ENCODE peak calls at places on chromosome 11, in five cellular contexts. R, B, S, Q and O are unnamed samples.

GRCh38 chr11:112734207-112734606 is 227.0 kb upstream of the NCAM1 start:
- DNase-seq in B (no peak), Q (no peak), R (peak; percentile 17), S (peak; percentile 11), O (peak; percentile 2)

GRCh38 chr11:104594228-104594958 is 303.9 kb downstream of the CASP12 start:
- DNase-seq in S (no peak), Q (no peak), R (no peak), B (no peak), O (no peak)

GRCh38 chr11:13335319-13335718 is 57.7 kb downstream of the BMAL1 start:
- DNase-seq in B (no peak), S (peak; percentile 76), Q (peak; percentile 76), R (peak; percentile 69), O (peak; percentile 88)

GRCh38 chr11:45411221-45411946 is 125.2 kb upstream of the SYT13 start:
- DNase-seq in B (no peak), S (peak; percentile 5), Q (no peak), R (no peak), O (peak; percentile 61)

GRCh38 chr11:35232961-35233360 is 94.0 kb downstream of the CD44 start:
- DNase-seq in B (no peak), Q (no peak), S (peak; percentile 74), R (no peak), O (peak; percentile 12)

GRCh38 chr11:79113099-79113498 is 327.7 kb downstream of the TENM4 start:
- DNase-seq in S (peak; percentile 24), Q (no peak), R (no peak), B (no peak), O (no peak)

GRCh38 chr11:12284321-12285050 is 92.9 kb upstream of the PARVA start:
- DNase-seq in B (no peak), R (no peak), Q (peak; percentile 12), S (peak; percentile 73), O (peak; percentile 67)

GRCh38 chr11:77199346-77199745 is 71.3 kb downstream of the MYO7A start:
- DNase-seq in R (no peak), Q (no peak), S (no peak), B (no peak), O (no peak)

GRCh38 chr11:78354741-78355705 is 62.6 kb downstream of the GAB2 start:
- DNase-seq in B (no peak), R (peak; percentile 63), Q (no peak), S (peak; percentile 58), O (peak; percentile 37)

GRCh38 chr11:86162257-86162656 is 82.3 kb upstream of the EED start:
- DNase-seq in B (no peak), Q (no peak), S (peak; percentile 83), R (peak; percentile 67), O (peak; percentile 79)

GRCh38 chr11:21295508-21295907 is 626.1 kb downstream of the NELL1 start:
- DNase-seq in S (no peak), Q (no peak), R (no peak), B (no peak), O (no peak)

GRCh38 chr11:35852056-35852455 is 91.8 kb upstream of the LDLRAD3 start:
- DNase-seq in S (peak; percentile 19), B (no peak), Q (no peak), R (no peak), O (no peak)

GRCh38 chr11:101444851-101445250 is 139.0 kb downstream of the TRPC6 start:
- DNase-seq in S (no peak), R (no peak), B (no peak), Q (no peak), O (no peak)

GRCh38 chr11:13769188-13769587 is 100.7 kb downstream of the FAR1 start:
- DNase-seq in R (no peak), B (no peak), S (no peak), Q (no peak), O (no peak)

GRCh38 chr11:18369398-18369797 is 25.0 kb upstream of the LDHA start:
- DNase-seq in Q (no peak), B (no peak), S (no peak), R (no peak), O (no peak)

GRCh38 chr11:103898577-103899336 is 137.7 kb upstream of the DDI1 start:
- DNase-seq in R (no peak), B (no peak), Q (no peak), S (no peak), O (no peak)

GRCh38 chr11:59867946-59868345 is 1.7 kb upstream of the TCN1 start:
- DNase-seq in R (no peak), Q (no peak), B (no peak), S (no peak), O (no peak)

GRCh38 chr11:122365545-122366380 is 249.7 kb upstream of the BLID start:
- DNase-seq in S (no peak), R (no peak), B (no peak), Q (no peak), O (peak; percentile 28)

GRCh38 chr11:93089474-93090102 is 108.2 kb downstream of the SLC36A4 start:
- DNase-seq in S (peak; percentile 62), Q (peak; percentile 38), R (peak; percentile 22), B (peak; percentile 52), O (peak; percentile 63)

GRCh38 chr11:72683782-72684200 is 9.6 kb upstream of the PDE2A start:
- DNase-seq in Q (peak; percentile 69), S (peak; percentile 33), B (no peak), R (peak; percentile 74), O (peak; percentile 70)

GRCh38 chr11:126636911-126637799 is 281.7 kb downstream of the ST3GAL4 start:
- DNase-seq in Q (no peak), B (no peak), R (no peak), S (no peak), O (peak; percentile 52)

GRCh38 chr11:96736591-96736990 is 346.8 kb downstream of the JRKL start:
- DNase-seq in B (no peak), R (no peak), Q (no peak), S (no peak), O (no peak)

GRCh38 chr11:66262696-66263095 is 5.7 kb upstream of the RAB1B start:
- DNase-seq in S (no peak), B (no peak), R (no peak), Q (no peak), O (no peak)

GRCh38 chr11:123526918-123527317 is 96.8 kb downstream of the GRAMD1B start:
- DNase-seq in Q (no peak), S (no peak), R (no peak), B (no peak), O (no peak)

GRCh38 chr11:123526027-123526805 is 96.1 kb downstream of the GRAMD1B start:
- DNase-seq in Q (no peak), S (no peak), B (no peak), R (no peak), O (no peak)

GRCh38 chr11:123523539-123523938 is 93.5 kb downstream of the GRAMD1B start:
- DNase-seq in S (no peak), B (no peak), Q (no peak), R (no peak), O (no peak)

GRCh38 chr11:123525511-123525918 is 95.4 kb downstream of the GRAMD1B start:
- DNase-seq in Q (no peak), R (no peak), B (no peak), S (no peak), O (no peak)

GRCh38 chr11:123525072-123525471 is 95.0 kb downstream of the GRAMD1B start:
- DNase-seq in S (no peak), Q (no peak), R (no peak), B (no peak), O (no peak)
- H3K9ac ChIP-seq in S (no peak overlapping the region), Q (no peak overlapping the region), R (no peak overlapping the region), B (no peak overlapping the region), O (no peak overlapping the region)

GRCh38 chr11:50164050-50164449 is 131.4 kb downstream of the OR4C45 start:
- DNase-seq in B (no peak), R (no peak), S (no peak), Q (no peak), O (no peak)

GRCh38 chr11:50174975-50175374 is 142.3 kb downstream of the OR4C45 start:
- DNase-seq in B (no peak), R (no peak), Q (no peak), S (no peak), O (no peak)

GRCh38 chr11:50174189-50174588 is 141.5 kb downstream of the OR4C45 start:
- DNase-seq in S (no peak), R (no peak), Q (no peak), B (no peak), O (peak; percentile 57)

GRCh38 chr11:50170115-50170514 is 137.4 kb downstream of the OR4C45 start:
- DNase-seq in S (no peak), B (no peak), Q (no peak), R (no peak), O (no peak)

GRCh38 chr11:50169634-50170033 is 137.0 kb downstream of the OR4C45 start:
- DNase-seq in B (no peak), R (no peak), Q (no peak), S (no peak), O (no peak)
- H3K9me3 ChIP-seq in B (no peaks in the 10 kb centered on the region), R (no peaks in the 10 kb centered on the region), Q (no peaks in the 10 kb centered on the region), S (no peaks in the 10 kb centered on the region), O (no peaks in the 10 kb centered on the region)

GRCh38 chr11:134514354-134514951 is 102.4 kb upstream of the B3GAT1 start:
- DNase-seq in R (no peak), Q (no peak), B (no peak), S (no peak), O (no peak)

GRCh38 chr11:134512061-134512460 is 100.0 kb upstream of the B3GAT1 start:
- DNase-seq in B (no peak), S (no peak), R (no peak), Q (no peak), O (no peak)

GRCh38 chr11:134513585-134514120 is 101.6 kb upstream of the B3GAT1 start:
- DNase-seq in R (no peak), S (no peak), Q (no peak), B (no peak), O (no peak)

GRCh38 chr11:134511255-134511654 is 99.2 kb upstream of the B3GAT1 start:
- DNase-seq in R (no peak), S (no peak), Q (no peak), B (no peak), O (no peak)

GRCh38 chr11:134512791-134513538 is 100.9 kb upstream of the B3GAT1 start:
- DNase-seq in B (no peak), S (no peak), Q (no peak), R (no peak), O (no peak)
- H3K4me3 ChIP-seq in B (no peak overlapping the region), S (no peak overlapping the region), Q (no peak overlapping the region), R (no peak overlapping the region), O (no peak overlapping the region)

GRCh38 chr11:7892751-7893356 is 38.2 kb downstream of the OR10A6 start:
- DNase-seq in B (peak; percentile 22), Q (no peak), S (peak; percentile 83), R (peak; percentile 44), O (peak; percentile 89)
- H3K9ac ChIP-seq in B (no peak overlapping the region), Q (no peak overlapping the region), S (peak overlapping the region; percentile 14), R (no peak overlapping the region), O (peak overlapping the region; percentile 65)

DNA sequence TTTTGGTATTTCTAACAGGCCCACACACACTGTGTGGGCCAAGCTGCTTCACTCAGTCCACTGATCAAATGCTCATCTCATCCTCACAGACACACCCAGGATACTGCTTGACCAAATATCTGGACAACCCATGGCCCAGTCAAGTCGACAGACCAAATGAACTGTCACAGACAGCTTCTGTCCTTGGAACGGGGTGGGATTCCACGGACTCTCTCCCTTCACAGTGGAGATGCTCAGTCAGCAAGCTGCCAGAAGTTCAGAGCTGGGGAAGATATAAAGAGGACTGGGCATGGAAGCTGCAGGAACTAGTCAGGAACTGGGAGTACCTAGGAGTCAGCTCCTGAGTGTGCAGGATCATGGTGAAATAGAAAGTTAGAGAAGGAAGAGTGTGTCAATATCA is 34.6 kb upstream of the CD81 start:
- DNase-seq in S (no peak), Q (no peak), R (no peak), B (no peak), O (no peak)
- H3K9me3 ChIP-seq in S (no peaks in the 10 kb centered on the region), Q (no peaks in the 10 kb centered on the region), R (no peaks in the 10 kb centered on the region), B (no peaks in the 10 kb centered on the region), O (no peaks in the 10 kb centered on the region)

GRCh38 chr11:1415631-1416030 is 25.9 kb downstream of the BRSK2 start:
- DNase-seq in Q (no peak), R (no peak), B (no peak), S (no peak), O (no peak)
- H3K4me3 ChIP-seq in Q (no peak overlapping the region), R (no peak overlapping the region), B (no peak overlapping the region), S (no peak overlapping the region), O (no peak overlapping the region)